ENCODE peak calls at places on chromosomes 12 and 14, in four cellular contexts. One of them, this sample, is unnamed.
A peak's percentile ranks its signal among the peaks of the same experiment; 100 is the strongest.

GRCh38 chr12:13573698-13574321 is 377.3 kb downstream of the EMP1 start:
- DNase-seq in neural progenitor cell: no peak
- DNase-seq in GM12878: no peak
- DNase-seq in suprapubic skin: no peak
- DNase-seq in this sample: no peak

GRCh38 chr14:53193193-53193592 is 40.1 kb upstream of the DDHD1 start:
- DNase-seq in neural progenitor cell: no peak
- DNase-seq in GM12878: no peak
- DNase-seq in suprapubic skin: no peak
- DNase-seq in this sample: no peak

GRCh38 chr14:46008348-46008747 is 643.2 kb downstream of the RPL10L start:
- DNase-seq in neural progenitor cell: no peak
- DNase-seq in GM12878: no peak
- DNase-seq in suprapubic skin: no peak
- DNase-seq in this sample: no peak

GRCh38 chr14:104280902-104281767 is 142.7 kb downstream of the KIF26A start:
- DNase-seq in neural progenitor cell: peak; percentile 30
- DNase-seq in GM12878: no peak
- DNase-seq in suprapubic skin: peak; percentile 51
- DNase-seq in this sample: no peak

GRCh38 chr12:116591608-116592115 is 32.5 kb downstream of the MAP1LC3B2 start:
- DNase-seq in neural progenitor cell: no peak
- DNase-seq in GM12878: no peak
- DNase-seq in suprapubic skin: no peak
- DNase-seq in this sample: no peak

GRCh38 chr12:100576311-100577036 is 3.0 kb downstream of the GAS2L3 start:
- DNase-seq in neural progenitor cell: no peak
- DNase-seq in GM12878: no peak
- DNase-seq in suprapubic skin: no peak
- DNase-seq in this sample: no peak

GRCh38 chr12:6241495-6241894 is 41.3 kb downstream of the CD9 start:
- DNase-seq in neural progenitor cell: no peak
- DNase-seq in GM12878: no peak
- DNase-seq in suprapubic skin: no peak
- DNase-seq in this sample: no peak

GRCh38 chr12:132489078-132489601 is 811 bp upstream of the FBRSL1 start:
- DNase-seq in neural progenitor cell: peak; percentile 60
- DNase-seq in GM12878: no peak
- DNase-seq in suprapubic skin: no peak
- DNase-seq in this sample: no peak

GRCh38 chr14:106831322-106831720 is 1304.9 kb downstream of the TMEM121 start:
- DNase-seq in neural progenitor cell: no peak
- DNase-seq in GM12878: no peak
- DNase-seq in suprapubic skin: no peak
- DNase-seq in this sample: peak; percentile 10

GRCh38 chr12:115233891-115234543 is 550.0 kb upstream of the TBX3 start:
- DNase-seq in neural progenitor cell: peak; percentile 31
- DNase-seq in GM12878: no peak
- DNase-seq in suprapubic skin: no peak
- DNase-seq in this sample: no peak

GRCh38 chr12:75657866-75658265 is 146.5 kb upstream of the KRR1 start:
- DNase-seq in neural progenitor cell: no peak
- DNase-seq in GM12878: no peak
- DNase-seq in suprapubic skin: no peak
- DNase-seq in this sample: no peak

GRCh38 chr12:19234991-19235876 is 105.7 kb downstream of the PLEKHA5 start:
- DNase-seq in neural progenitor cell: no peak
- DNase-seq in GM12878: no peak
- DNase-seq in suprapubic skin: no peak
- DNase-seq in this sample: no peak

GRCh38 chr12:71684081-71684480 is 1.8 kb upstream of the TMEM19 start:
- DNase-seq in neural progenitor cell: no peak
- DNase-seq in GM12878: no peak
- DNase-seq in suprapubic skin: no peak
- DNase-seq in this sample: no peak

GRCh38 chr12:857611-858010 is 91.9 kb downstream of the RAD52 start:
- DNase-seq in neural progenitor cell: no peak
- DNase-seq in GM12878: no peak
- DNase-seq in suprapubic skin: peak; percentile 84
- DNase-seq in this sample: no peak

GRCh38 chr14:52150162-52150561 is 81.3 kb upstream of the NID2 start:
- DNase-seq in neural progenitor cell: no peak
- DNase-seq in GM12878: no peak
- DNase-seq in suprapubic skin: no peak
- DNase-seq in this sample: no peak

GRCh38 chr12:112148031-112148513 is 22.7 kb downstream of the TRAFD1 start:
- DNase-seq in neural progenitor cell: no peak
- DNase-seq in GM12878: no peak
- DNase-seq in suprapubic skin: no peak
- DNase-seq in this sample: peak; percentile 21

GRCh38 chr14:105498430-105499255 is 7.6 kb downstream of the TEDC1 start:
- DNase-seq in neural progenitor cell: no peak
- DNase-seq in GM12878: no peak
- DNase-seq in suprapubic skin: peak; percentile 70
- DNase-seq in this sample: no peak

GRCh38 chr14:69138189-69138535 is 14.8 kb downstream of the DCAF5 start:
- DNase-seq in neural progenitor cell: peak; percentile 31
- DNase-seq in GM12878: no peak
- DNase-seq in suprapubic skin: no peak
- DNase-seq in this sample: no peak

GRCh38 chr14:80544366-80544765 is 333.1 kb upstream of the DIO2 start:
- DNase-seq in neural progenitor cell: no peak
- DNase-seq in GM12878: no peak
- DNase-seq in suprapubic skin: no peak
- DNase-seq in this sample: no peak

GRCh38 chr12:107443320-107444090 is 242.1 kb upstream of the PWP1 start:
- DNase-seq in neural progenitor cell: no peak
- DNase-seq in GM12878: no peak
- DNase-seq in suprapubic skin: no peak
- DNase-seq in this sample: no peak

GRCh38 chr12:18747960-18748359 is 10.0 kb downstream of the CAPZA3 start:
- DNase-seq in neural progenitor cell: no peak
- DNase-seq in GM12878: no peak
- DNase-seq in suprapubic skin: no peak
- DNase-seq in this sample: no peak

GRCh38 chr14:102055181-102055901 is 31.5 kb downstream of the HSP90AA1 start:
- DNase-seq in neural progenitor cell: no peak
- DNase-seq in GM12878: no peak
- DNase-seq in suprapubic skin: no peak
- DNase-seq in this sample: no peak

GRCh38 chr12:106135075-106135474 is 3.7 kb downstream of the NUAK1 start:
- DNase-seq in neural progenitor cell: peak; percentile 34
- DNase-seq in GM12878: no peak
- DNase-seq in suprapubic skin: no peak
- DNase-seq in this sample: no peak

GRCh38 chr12:19130224-19131019 is 889 bp downstream of the PLEKHA5 start:
- DNase-seq in neural progenitor cell: peak; percentile 62
- DNase-seq in GM12878: no peak
- DNase-seq in suprapubic skin: peak; percentile 64
- DNase-seq in this sample: no peak

GRCh38 chr14:61653507-61653906 is 41.8 kb upstream of the HIF1A start:
- DNase-seq in neural progenitor cell: no peak
- DNase-seq in GM12878: no peak
- DNase-seq in suprapubic skin: no peak
- DNase-seq in this sample: peak; percentile 53

GRCh38 chr12:120214626-120215356 is 13.9 kb upstream of the RPLP0 start:
- DNase-seq in neural progenitor cell: no peak
- DNase-seq in GM12878: no peak
- DNase-seq in suprapubic skin: no peak
- DNase-seq in this sample: no peak

GRCh38 chr12:4277205-4277543 is 3.6 kb downstream of the CCND2 start:
- DNase-seq in neural progenitor cell: no peak
- DNase-seq in GM12878: no peak
- DNase-seq in suprapubic skin: no peak
- DNase-seq in this sample: no peak

GRCh38 chr12:132355742-132356681 is 26.6 kb upstream of the GALNT9 start:
- DNase-seq in neural progenitor cell: no peak
- DNase-seq in GM12878: no peak
- DNase-seq in suprapubic skin: no peak
- DNase-seq in this sample: no peak

GRCh38 chr14:96793547-96793946 is 3.6 kb upstream of the VRK1 start:
- DNase-seq in neural progenitor cell: no peak
- DNase-seq in GM12878: no peak
- DNase-seq in suprapubic skin: no peak
- DNase-seq in this sample: no peak

GRCh38 chr12:8078916-8079315 is 3.2 kb upstream of the NECAP1 start:
- DNase-seq in neural progenitor cell: no peak
- DNase-seq in GM12878: no peak
- DNase-seq in suprapubic skin: no peak
- DNase-seq in this sample: no peak

GRCh38 chr12:8075935-8076334 is 6.1 kb upstream of the NECAP1 start:
- DNase-seq in neural progenitor cell: no peak
- DNase-seq in GM12878: no peak
- DNase-seq in suprapubic skin: no peak
- DNase-seq in this sample: no peak

GRCh38 chr12:8078400-8078799 is 3.7 kb upstream of the NECAP1 start:
- DNase-seq in neural progenitor cell: peak; percentile 62
- DNase-seq in GM12878: no peak
- DNase-seq in suprapubic skin: no peak
- DNase-seq in this sample: no peak

GRCh38 chr12:8077207-8077606 is 4.9 kb upstream of the NECAP1 start:
- DNase-seq in neural progenitor cell: no peak
- DNase-seq in GM12878: no peak
- DNase-seq in suprapubic skin: no peak
- DNase-seq in this sample: no peak

DNA sequence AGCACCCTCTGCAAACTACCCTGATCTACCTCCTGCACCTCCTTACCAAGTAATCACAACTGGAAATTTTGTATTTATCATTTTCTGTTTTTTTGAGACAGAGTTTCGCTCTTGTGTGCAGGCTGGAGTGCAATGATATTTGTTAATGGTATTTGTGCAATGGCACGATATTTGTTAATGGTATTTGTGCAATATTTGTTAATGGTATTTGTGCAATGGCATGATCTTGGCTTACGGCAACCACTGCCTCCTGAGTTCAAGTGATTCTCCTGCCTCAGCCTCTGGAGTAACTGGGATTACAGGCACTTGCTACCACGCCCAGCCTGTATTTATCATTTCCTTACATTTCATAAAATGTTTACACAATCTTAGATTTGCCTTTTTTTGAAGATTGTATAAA is 5.7 kb upstream of the NECAP1 start:
- DNase-seq in neural progenitor cell: no peak
- DNase-seq in GM12878: no peak
- DNase-seq in suprapubic skin: no peak
- DNase-seq in this sample: no peak
- H3K27ac ChIP-seq in neural progenitor cell: no peak overlapping the region
- H3K27ac ChIP-seq in GM12878: no peak overlapping the region
- H3K27ac ChIP-seq in suprapubic skin: no peak overlapping the region
- H3K27ac ChIP-seq in this sample: no peak overlapping the region

DNA sequence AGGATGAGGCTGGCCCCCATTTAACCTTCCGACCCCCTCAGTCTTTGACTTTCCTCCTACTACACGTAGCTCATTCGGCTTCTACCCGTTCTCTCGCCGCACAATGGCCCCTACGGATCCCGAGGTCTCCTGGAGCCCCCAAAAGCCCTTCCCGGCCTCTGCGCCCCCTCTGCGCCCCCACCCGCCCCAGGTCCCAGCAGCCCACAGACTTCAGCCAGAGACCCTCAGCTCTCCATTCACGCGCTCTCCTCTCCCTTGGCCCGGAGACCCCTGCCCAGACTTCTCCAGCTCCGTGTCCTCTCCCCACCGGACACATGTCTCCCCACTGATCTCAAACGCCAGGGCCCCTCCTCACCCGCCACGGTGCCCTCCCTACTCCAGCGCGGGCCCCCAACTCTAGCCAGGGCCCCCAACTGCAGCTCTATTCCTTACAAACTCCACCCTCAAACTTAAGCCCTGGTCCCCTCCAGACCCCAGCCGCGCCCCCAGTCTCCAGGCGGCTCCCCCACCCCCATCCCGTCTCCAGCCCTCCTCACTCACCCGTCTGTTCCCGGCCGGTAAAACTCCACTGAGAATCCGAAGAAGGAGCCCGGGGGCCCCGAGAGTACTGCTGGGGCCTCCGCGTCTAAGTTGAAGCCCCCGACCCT is 502 bp downstream of the ITGA5 start:
- DNase-seq in neural progenitor cell: no peak
- DNase-seq in GM12878: no peak
- DNase-seq in suprapubic skin: peak; percentile 63
- DNase-seq in this sample: no peak
- H3K27ac ChIP-seq in neural progenitor cell: no peak overlapping the region
- H3K27ac ChIP-seq in GM12878: no peak overlapping the region
- H3K27ac ChIP-seq in suprapubic skin: peak overlapping the region; percentile 83
- H3K27ac ChIP-seq in this sample: peak overlapping the region; percentile 93

GRCh38 chr12:123389560-123390351 is 5.8 kb downstream of the KMT5A start:
- DNase-seq in neural progenitor cell: peak; percentile 66
- DNase-seq in GM12878: no peak
- DNase-seq in suprapubic skin: peak; percentile 78
- DNase-seq in this sample: no peak
- H3K27ac ChIP-seq in neural progenitor cell: no peak overlapping the region
- H3K27ac ChIP-seq in GM12878: peak overlapping the region; percentile 59
- H3K27ac ChIP-seq in suprapubic skin: peak overlapping the region; percentile 94
- H3K27ac ChIP-seq in this sample: peak overlapping the region; percentile 91

DNA sequence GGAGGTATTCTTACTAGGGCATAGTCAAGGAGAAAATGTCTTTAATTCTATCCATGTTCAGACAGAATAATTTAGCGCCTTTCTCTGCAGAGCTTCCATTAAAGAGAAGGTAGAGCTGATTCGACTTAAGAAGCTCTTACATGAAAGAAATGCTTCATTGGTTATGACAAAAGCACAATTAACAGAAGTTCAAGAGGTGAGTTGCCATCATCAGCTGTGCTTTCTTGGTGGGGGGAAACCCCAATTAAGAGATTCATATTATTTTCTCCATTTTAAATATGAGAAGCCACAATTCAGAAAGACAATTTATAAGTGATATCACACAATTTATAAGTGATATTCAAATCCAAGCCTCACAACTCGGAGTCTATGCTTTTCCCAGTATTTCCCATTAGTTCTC is 27.8 kb downstream of the RPGRIP1 start:
- DNase-seq in neural progenitor cell: no peak
- DNase-seq in GM12878: no peak
- DNase-seq in suprapubic skin: no peak
- DNase-seq in this sample: no peak
- H3K27ac ChIP-seq in neural progenitor cell: no peak overlapping the region
- H3K27ac ChIP-seq in GM12878: peak overlapping the region; percentile 79
- H3K27ac ChIP-seq in suprapubic skin: no peak overlapping the region
- H3K27ac ChIP-seq in this sample: no peak overlapping the region

GRCh38 chr12:124174406-124174805 is 120.5 kb upstream of the RFLNA start:
- DNase-seq in neural progenitor cell: no peak
- DNase-seq in GM12878: no peak
- DNase-seq in suprapubic skin: no peak
- DNase-seq in this sample: no peak
- H3K27ac ChIP-seq in neural progenitor cell: no peak overlapping the region
- H3K27ac ChIP-seq in GM12878: no peak overlapping the region
- H3K27ac ChIP-seq in suprapubic skin: peak overlapping the region; percentile 18
- H3K27ac ChIP-seq in this sample: no peak overlapping the region

GRCh38 chr14:99662846-99663245 is 17.9 kb downstream of the HHIPL1 start:
- DNase-seq in neural progenitor cell: no peak
- DNase-seq in GM12878: no peak
- DNase-seq in suprapubic skin: no peak
- DNase-seq in this sample: no peak
- H3K27ac ChIP-seq in neural progenitor cell: no peak overlapping the region
- H3K27ac ChIP-seq in GM12878: no peak overlapping the region
- H3K27ac ChIP-seq in suprapubic skin: no peak overlapping the region
- H3K27ac ChIP-seq in this sample: no peak overlapping the region

GRCh38 chr12:50842637-50843493 is at the start of gene TMPRSS12:
- DNase-seq in neural progenitor cell: peak; percentile 11
- DNase-seq in GM12878: no peak
- DNase-seq in suprapubic skin: no peak
- DNase-seq in this sample: no peak
- H3K27ac ChIP-seq in neural progenitor cell: no peak within 1 kb of the TSS
- H3K27ac ChIP-seq in GM12878: no peak within 1 kb of the TSS
- H3K27ac ChIP-seq in suprapubic skin: peak within 1 kb of the TSS; percentile 42
- H3K27ac ChIP-seq in this sample: no peak within 1 kb of the TSS

GRCh38 chr14:31340297-31341063 is 79.9 kb downstream of the HEATR5A start:
- DNase-seq in neural progenitor cell: no peak
- DNase-seq in GM12878: no peak
- DNase-seq in suprapubic skin: no peak
- DNase-seq in this sample: no peak
- H3K27ac ChIP-seq in neural progenitor cell: no peak overlapping the region
- H3K27ac ChIP-seq in GM12878: no peak overlapping the region
- H3K27ac ChIP-seq in suprapubic skin: no peak overlapping the region
- H3K27ac ChIP-seq in this sample: no peak overlapping the region